ENCODE peak calls at places on chromosomes 7 and 10, in six cellular contexts. T, W, C, R, F and L are unnamed samples.

GRCh38 chr10:49111320-49111698 is 4.0 kb downstream of the VSTM4 start:
- DNase-seq in W (no peak), R (no peak), F (no peak), T (no peak), C (no peak), L (no peak)

GRCh38 chr10:56871160-56871668 is 510.2 kb upstream of the ZWINT start:
- DNase-seq in R (no peak), F (no peak), C (no peak), T (no peak), W (no peak), L (no peak)

GRCh38 chr7:55187701-55188491 is 169.1 kb downstream of the EGFR start:
- DNase-seq in T (no peak), R (no peak), C (no peak), W (no peak), F (no peak), L (no peak)

GRCh38 chr10:14093735-14094484 is 236.8 kb downstream of the FRMD4A start:
- DNase-seq in R (peak; percentile 5), F (no peak), C (no peak), W (no peak), T (peak; percentile 23), L (no peak)

GRCh38 chr10:133614830-133615580 is 11.6 kb downstream of the FRG2B start:
- DNase-seq in W (no peak), R (no peak), C (no peak), T (no peak), F (no peak), L (no peak)

GRCh38 chr7:7449055-7449454 is 86.6 kb downstream of the COL28A1 start:
- DNase-seq in W (no peak), T (no peak), R (no peak), C (no peak), F (no peak), L (no peak)

GRCh38 chr7:69898189-69898588 is 299.9 kb downstream of the AUTS2 start:
- DNase-seq in C (no peak), R (no peak), F (no peak), T (peak; percentile 24), W (no peak), L (no peak)

GRCh38 chr7:133829336-133829897 is 297.7 kb upstream of the LRGUK start:
- DNase-seq in R (no peak), W (no peak), F (no peak), T (no peak), C (no peak), L (no peak)

GRCh38 chr7:12584940-12585339 is 14.4 kb downstream of the SCIN start:
- DNase-seq in C (no peak), W (no peak), R (peak; percentile 70), T (peak; percentile 24), F (no peak), L (no peak)

GRCh38 chr10:113273151-113273876 is 279.5 kb upstream of the HABP2 start:
- DNase-seq in C (peak; percentile 53), R (no peak), T (no peak), F (no peak), W (no peak), L (no peak)

GRCh38 chr7:23065974-23066373 is 39.6 kb upstream of the KLHL7 start:
- DNase-seq in T (no peak), W (no peak), F (no peak), R (no peak), C (no peak), L (no peak)

GRCh38 chr10:87868277-87868676 is 4.9 kb downstream of the PTEN start:
- DNase-seq in C (no peak), F (no peak), R (no peak), W (no peak), T (no peak), L (no peak)

GRCh38 chr7:24756989-24757798 is at the start of gene GSDME:
- DNase-seq in F (no peak), W (no peak), C (peak; percentile 81), R (peak; percentile 68), T (peak; percentile 87), L (no peak)

GRCh38 chr7:20826243-20826642 is 39.6 kb upstream of the SP8 start:
- DNase-seq in C (no peak), R (no peak), F (no peak), T (no peak), W (no peak), L (no peak)

GRCh38 chr7:72476608-72477305 is 64.6 kb upstream of the CALN1 start:
- DNase-seq in T (no peak), C (no peak), R (no peak), F (no peak), W (no peak), L (no peak)

GRCh38 chr7:126443951-126444350 is 808.8 kb downstream of the GRM8 start:
- DNase-seq in C (no peak), T (no peak), R (no peak), F (no peak), W (no peak), L (no peak)

GRCh38 chr10:18008989-18009388 is 57.3 kb downstream of the SLC39A12 start:
- DNase-seq in C (no peak), R (no peak), F (no peak), T (no peak), W (no peak), L (no peak)

GRCh38 chr10:114322344-114322743 is 82.0 kb downstream of the AFAP1L2 start:
- DNase-seq in W (no peak), T (no peak), F (no peak), R (no peak), C (no peak), L (no peak)

GRCh38 chr7:30142710-30143109 is 7.9 kb downstream of the MTURN start:
- DNase-seq in C (no peak), R (peak; percentile 31), F (no peak), T (no peak), W (no peak), L (peak; percentile 58)

GRCh38 chr10:112446055-112446854 is 459 bp downstream of the ZDHHC6 start:
- DNase-seq in C (no peak), W (no peak), R (no peak), T (no peak), F (no peak), L (no peak)

GRCh38 chr10:24951201-24952145 is 933 bp downstream of the PRTFDC1 start:
- DNase-seq in T (peak; percentile 22), C (no peak), R (peak; percentile 46), W (no peak), F (no peak), L (peak; percentile 21)

GRCh38 chr7:44767912-44768662 is 19.4 kb downstream of the ZMIZ2 start:
- DNase-seq in R (no peak), F (no peak), T (peak; percentile 84), C (peak; percentile 71), W (no peak), L (peak; percentile 60)

GRCh38 chr10:107415446-107415845 is 250.9 kb upstream of the SORCS1 start:
- DNase-seq in R (no peak), F (no peak), W (no peak), C (no peak), T (no peak), L (no peak)

GRCh38 chr7:131623154-131623553 is 66.7 kb upstream of the PODXL start:
- DNase-seq in W (no peak), R (no peak), F (no peak), T (no peak), C (peak; percentile 61), L (peak; percentile 55)

GRCh38 chr10:104085801-104086400 is at the start of gene COL17A1:
- DNase-seq in W (no peak), R (no peak), F (no peak), T (no peak), C (no peak), L (no peak)

GRCh38 chr10:3773465-3774017 is 11.5 kb downstream of the KLF6 start:
- DNase-seq in R (no peak), T (no peak), C (no peak), W (no peak), F (peak; percentile 56), L (no peak)

GRCh38 chr10:5497948-5498730 is 1.2 kb downstream of the CALML5 start:
- DNase-seq in W (no peak), C (peak; percentile 38), F (no peak), R (no peak), T (no peak), L (peak; percentile 45)

GRCh38 chr10:86261933-86262665 is 104.5 kb downstream of the GRID1 start:
- DNase-seq in W (no peak), R (peak; percentile 69), T (peak; percentile 82), C (no peak), F (no peak), L (no peak)

GRCh38 chr7:76509931-76510877 is at the start of gene UPK3B:
- DNase-seq in R (peak; percentile 51), C (peak; percentile 55), T (no peak), W (no peak), F (no peak), L (no peak)

GRCh38 chr7:117871401-117871777 is 1.9 kb downstream of the CTTNBP2 start:
- DNase-seq in W (no peak), F (no peak), T (no peak), R (no peak), C (no peak), L (no peak)

GRCh38 chr10:13404791-13405190 is 56.7 kb upstream of the SEPHS1 start:
- DNase-seq in R (no peak), T (no peak), F (no peak), W (no peak), C (no peak), L (no peak)

GRCh38 chr10:97827778-97828291 is 21.8 kb upstream of the GOLGA7B start:
- DNase-seq in W (no peak), R (no peak), F (no peak), T (no peak), C (no peak), L (no peak)

GRCh38 chr7:147419001-147419400 is 1171.6 kb upstream of the C7orf33 start:
- DNase-seq in R (no peak), C (no peak), F (no peak), W (no peak), T (no peak), L (no peak)

GRCh38 chr7:16822029-16822428 is 17.2 kb upstream of the AGR2 start:
- DNase-seq in R (peak; percentile 67), W (no peak), T (no peak), C (no peak), F (no peak), L (no peak)

GRCh38 chr10:20948723-20949327 is 51.7 kb upstream of the NEBL start:
- DNase-seq in F (no peak), C (no peak), T (no peak), W (no peak), R (no peak), L (no peak)